ENCODE peak calls at places on chromosomes 7 and 10, in five cellular contexts. I is spleen, V is uterus, M is WERI-Rb-1, J is lower lobe of right lung. D is an unnamed sample.

GRCh38 chr7:140003913-140004382 is 58.8 kb downstream of the PARP12 start:
- DNase-seq in M (peak; percentile 63), V (no peak), J (no peak), I (peak; percentile 41), D (peak; percentile 62)

GRCh38 chr7:1459930-1460756 is 873 bp upstream of the MICALL2 start:
- DNase-seq in V (no peak), I (peak; percentile 86), J (peak; percentile 65), M (no peak), D (no peak)

GRCh38 chr7:51187941-51188340 is 128.7 kb downstream of the COBL start:
- DNase-seq in J (no peak), M (peak; percentile 79), V (no peak), I (peak; percentile 70), D (no peak)

GRCh38 chr7:2037301-2037804 is 195.4 kb downstream of the MAD1L1 start:
- DNase-seq in J (peak; percentile 30), I (peak; percentile 62), M (peak; percentile 1), V (no peak), D (no peak)

GRCh38 chr7:124575181-124575580 is 190.4 kb downstream of the GPR37 start:
- DNase-seq in V (no peak), J (no peak), M (no peak), I (no peak), D (no peak)

GRCh38 chr10:104281694-104282093 is 12.7 kb downstream of the GSTO2 start:
- DNase-seq in I (no peak), J (no peak), M (no peak), V (no peak), D (no peak)

GRCh38 chr10:55813451-55814170 is 547.4 kb downstream of the ZWINT start:
- DNase-seq in M (no peak), I (peak; percentile 64), V (no peak), J (peak; percentile 29), D (no peak)

GRCh38 chr7:28369523-28369922 is 42.8 kb upstream of the CREB5 start:
- DNase-seq in I (no peak), V (no peak), J (no peak), M (no peak), D (no peak)

GRCh38 chr7:131196808-131197207 is 130.9 kb upstream of the MKLN1 start:
- DNase-seq in V (no peak), I (no peak), M (no peak), J (no peak), D (no peak)

GRCh38 chr7:22632674-22633073 is 94.3 kb upstream of the IL6 start:
- DNase-seq in J (no peak), V (no peak), I (no peak), M (no peak), D (no peak)

GRCh38 chr10:110865184-110865803 is 6.4 kb upstream of the PDCD4 start:
- DNase-seq in J (no peak), V (peak; percentile 54), M (peak; percentile 81), I (no peak), D (no peak)

GRCh38 chr7:137423321-137423720 is 79.8 kb upstream of the PTN start:
- DNase-seq in J (no peak), V (no peak), I (no peak), M (no peak), D (no peak)

GRCh38 chr7:103972779-103973434 is 16.6 kb downstream of the RELN start:
- DNase-seq in M (no peak), V (no peak), I (no peak), J (no peak), D (no peak)

GRCh38 chr7:105652359-105652993 is 71.2 kb upstream of the EFCAB10 start:
- DNase-seq in J (peak; percentile 79), I (peak; percentile 89), M (peak; percentile 87), V (peak; percentile 86), D (peak; percentile 37)

GRCh38 chr7:27515933-27516332 is 146.8 kb downstream of the HIBADH start:
- DNase-seq in V (no peak), J (no peak), I (no peak), M (no peak), D (no peak)

GRCh38 chr10:22086730-22087364 is 83.3 kb upstream of the DNAJC1 start:
- DNase-seq in I (no peak), J (peak; percentile 70), M (no peak), V (peak; percentile 81), D (peak; percentile 66)

GRCh38 chr10:35533565-35533964 is 71.6 kb upstream of the GJD4 start:
- DNase-seq in M (no peak), I (no peak), J (no peak), V (peak; percentile 31), D (no peak)

GRCh38 chr7:54858008-54858692 is 99.1 kb upstream of the SEC61G start:
- DNase-seq in I (no peak), V (no peak), J (no peak), M (no peak), D (no peak)

GRCh38 chr10:6124666-6125065 is 35.8 kb downstream of the RBM17 start:
- DNase-seq in J (no peak), I (no peak), V (no peak), M (no peak), D (no peak)

GRCh38 chr7:95517458-95517857 is 31.7 kb downstream of the ASB4 start:
- DNase-seq in M (no peak), J (no peak), V (no peak), I (no peak), D (no peak)

GRCh38 chr7:137957887-137958286 is 44.0 kb downstream of the CREB3L2 start:
- DNase-seq in J (no peak), V (no peak), I (no peak), M (no peak), D (no peak)

GRCh38 chr7:37943905-37944736 is 23.7 kb downstream of the EPDR1 start:
- DNase-seq in V (no peak), J (no peak), I (no peak), M (no peak), D (no peak)

GRCh38 chr10:63887026-63887589 is 365.9 kb downstream of the REEP3 start:
- DNase-seq in I (no peak), M (no peak), J (no peak), V (no peak), D (no peak)

GRCh38 chr7:73612598-73613269 is 11.6 kb downstream of the MLXIPL start:
- DNase-seq in I (no peak), V (no peak), M (no peak), J (no peak), D (no peak)

DNA sequence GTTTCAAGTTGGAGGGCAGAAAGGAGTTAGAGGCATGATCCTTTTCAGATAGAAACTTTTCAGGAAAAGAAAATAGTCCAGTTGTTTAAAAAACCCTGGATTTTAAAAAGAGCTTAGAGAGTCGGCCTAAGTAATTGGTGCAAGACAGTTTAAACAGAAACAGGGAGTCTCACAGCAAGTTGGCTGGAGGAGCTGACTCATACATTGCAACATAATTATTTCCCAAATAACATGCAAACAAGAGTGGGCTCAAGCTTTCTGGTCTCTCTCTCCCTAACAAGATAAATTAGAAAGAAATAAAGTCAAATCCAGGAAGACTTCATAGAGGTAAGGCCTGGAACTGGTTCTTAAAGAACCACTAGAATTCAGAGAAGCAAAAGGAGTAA is 100.3 kb upstream of the AGBL3 start:
- DNase-seq in J (no peak), V (peak; percentile 61), I (no peak), M (no peak), D (peak; percentile 62)
- H3K4me3 ChIP-seq in J (no peak overlapping the region), V (no peak overlapping the region), I (no peak overlapping the region), M (no peak overlapping the region), D (no peak overlapping the region)

GRCh38 chr10:113111260-113111659 is 161.2 kb downstream of the TCF7L2 start:
- DNase-seq in V (no peak), J (no peak), I (no peak), M (no peak), D (no peak)

GRCh38 chr10:113108948-113109347 is 158.9 kb downstream of the TCF7L2 start:
- DNase-seq in M (no peak), V (no peak), J (no peak), I (no peak), D (no peak)

GRCh38 chr10:113104071-113104470 is 154.0 kb downstream of the TCF7L2 start:
- DNase-seq in V (peak; percentile 55), M (no peak), I (no peak), J (no peak), D (no peak)

GRCh38 chr10:113111900-113112853 is 162.1 kb downstream of the TCF7L2 start:
- DNase-seq in J (no peak), V (no peak), M (no peak), I (no peak), D (no peak)

DNA sequence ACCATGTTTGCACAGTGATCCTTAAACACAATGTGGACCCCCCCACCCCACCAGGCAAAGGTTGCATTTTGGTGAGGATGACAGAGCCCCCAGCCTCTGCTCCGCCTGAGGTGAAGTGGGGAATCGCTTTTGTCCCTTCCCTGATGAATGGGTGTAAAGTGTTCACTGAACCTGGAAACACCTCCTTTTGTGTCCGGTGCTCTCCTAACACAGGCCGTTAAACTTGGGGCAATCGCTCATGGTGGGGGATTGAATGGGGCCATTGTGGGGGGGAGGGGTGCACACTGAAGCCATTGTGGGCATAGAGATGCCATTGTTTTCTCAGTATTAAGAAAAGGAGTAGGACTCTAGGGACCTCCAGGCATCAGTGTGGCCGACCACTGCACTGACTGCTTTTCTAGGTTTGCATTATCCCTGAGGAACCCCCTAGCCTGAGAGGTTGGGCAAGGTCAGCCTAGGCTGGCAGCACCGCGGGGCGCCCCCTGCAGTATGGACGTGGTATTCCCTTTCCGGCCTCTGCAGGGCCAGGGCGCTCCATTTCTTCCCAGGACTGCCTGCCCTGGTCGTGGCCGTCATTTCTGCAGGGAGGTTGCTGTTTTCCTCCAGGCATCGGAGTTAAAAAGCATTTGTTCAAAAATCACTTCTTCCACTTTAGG is 158.3 kb downstream of the TCF7L2 start:
- DNase-seq in M (peak; percentile 54), V (no peak), I (no peak), J (peak; percentile 60), D (no peak)
- TF ChIP-seq CTCF in M (peak; percentile 76), V (peak; percentile 27), I (no peak), J (peak; percentile 54), D (peak; percentile 51)

GRCh38 chr7:127588697-127589482 is 679 bp downstream of the ARF5 start:
- DNase-seq in I (no peak), J (peak; percentile 62), M (peak; percentile 82), V (peak; percentile 63), D (no peak)

GRCh38 chr7:127591591-127591990 is 1.9 kb upstream of the FSCN3 start:
- DNase-seq in M (no peak), V (no peak), I (no peak), J (no peak), D (no peak)

GRCh38 chr7:127591189-127591588 is 2.3 kb upstream of the FSCN3 start:
- DNase-seq in J (no peak), M (no peak), I (no peak), V (no peak), D (no peak)

GRCh38 chr7:127588019-127588696 is at the start of gene ARF5:
- DNase-seq in V (peak; percentile 87), J (peak; percentile 91), M (peak; percentile 85), I (peak; percentile 98), D (no peak)

DNA sequence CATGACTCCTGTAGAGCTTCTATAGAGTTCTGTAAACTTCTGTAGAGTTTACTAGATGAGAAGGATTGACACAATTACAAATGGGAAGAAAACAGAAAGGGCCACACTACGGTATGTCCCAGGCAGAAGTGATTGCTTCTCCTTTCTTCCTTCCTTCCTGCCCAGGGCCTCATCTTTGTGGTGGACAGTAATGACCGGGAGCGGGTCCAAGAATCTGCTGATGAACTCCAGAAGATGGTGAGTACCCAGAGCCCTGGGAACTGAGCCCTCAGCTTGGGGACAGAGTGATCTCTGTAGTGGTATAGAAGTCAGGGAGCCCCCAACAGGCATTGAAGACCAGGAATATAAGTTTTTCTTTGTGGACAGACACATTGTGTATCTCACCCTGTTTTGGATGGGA is 1.7 kb downstream of the ARF5 start:
- DNase-seq in I (no peak), V (no peak), M (no peak), J (no peak), D (no peak)
- H3K4me3 ChIP-seq in I (no peak overlapping the region), V (no peak overlapping the region), M (no peak overlapping the region), J (no peak overlapping the region), D (no peak overlapping the region)

GRCh38 chr10:118668228-118668952 is 72.9 kb upstream of the PRLHR start:
- DNase-seq in J (no peak), I (no peak), V (no peak), M (no peak), D (no peak)
- TF ChIP-seq CTCF in J (no peak), I (no peak), V (no peak), M (peak; percentile 41), D (no peak)

D was measured in astrocyte of the cerebellum.